ENCODE peak calls at places on chromosomes 7 and 10, in six cellular contexts. One of them, this sample, is unnamed.

GRCh38 chr7:74130518-74130917 is 43.6 kb upstream of the EIF4H start:
- DNase-seq in psoas muscle: no peak
- DNase-seq in sigmoid colon: no peak
- DNase-seq in IMR-90: no peak
- DNase-seq in nephron progenitor cell: no peak
- DNase-seq in neural crest cell: no peak
- DNase-seq in this sample: no peak

GRCh38 chr7:2873686-2874551 is 29.8 kb upstream of the GNA12 start:
- DNase-seq in psoas muscle: no peak
- DNase-seq in sigmoid colon: no peak
- DNase-seq in IMR-90: peak
- DNase-seq in nephron progenitor cell: no peak
- DNase-seq in neural crest cell: no peak
- DNase-seq in this sample: peak

GRCh38 chr7:106914018-106914607 is 49.0 kb downstream of the PIK3CG start:
- DNase-seq in psoas muscle: no peak
- DNase-seq in sigmoid colon: no peak
- DNase-seq in IMR-90: no peak
- DNase-seq in nephron progenitor cell: no peak
- DNase-seq in neural crest cell: no peak
- DNase-seq in this sample: no peak

GRCh38 chr10:92914478-92915066 is 66.3 kb downstream of the EXOC6 start:
- DNase-seq in psoas muscle: no peak
- DNase-seq in sigmoid colon: no peak
- DNase-seq in IMR-90: peak
- DNase-seq in nephron progenitor cell: peak
- DNase-seq in neural crest cell: peak
- DNase-seq in this sample: peak

GRCh38 chr10:122341141-122341810 is 33.2 kb upstream of the PLEKHA1 start:
- DNase-seq in psoas muscle: no peak
- DNase-seq in sigmoid colon: no peak
- DNase-seq in IMR-90: no peak
- DNase-seq in nephron progenitor cell: no peak
- DNase-seq in neural crest cell: no peak
- DNase-seq in this sample: no peak

GRCh38 chr10:27319752-27320561 is 79.4 kb upstream of the ACBD5 start:
- DNase-seq in psoas muscle: peak
- DNase-seq in sigmoid colon: peak
- DNase-seq in IMR-90: peak
- DNase-seq in nephron progenitor cell: no peak
- DNase-seq in neural crest cell: no peak
- DNase-seq in this sample: peak

GRCh38 chr10:35422236-35422635 is 85.9 kb downstream of the CCNY start:
- DNase-seq in psoas muscle: no peak
- DNase-seq in sigmoid colon: no peak
- DNase-seq in IMR-90: peak
- DNase-seq in nephron progenitor cell: peak
- DNase-seq in neural crest cell: no peak
- DNase-seq in this sample: no peak

GRCh38 chr7:375491-375821 is 85.5 kb downstream of the FOXL3 start:
- DNase-seq in psoas muscle: peak
- DNase-seq in sigmoid colon: peak
- DNase-seq in IMR-90: no peak
- DNase-seq in nephron progenitor cell: no peak
- DNase-seq in neural crest cell: no peak
- DNase-seq in this sample: no peak

GRCh38 chr7:102432476-102433318 is 678 bp upstream of the ORAI2 start:
- DNase-seq in psoas muscle: no peak
- DNase-seq in sigmoid colon: no peak
- DNase-seq in IMR-90: no peak
- DNase-seq in nephron progenitor cell: peak
- DNase-seq in neural crest cell: no peak
- DNase-seq in this sample: no peak

GRCh38 chr7:82677493-82677892 is 233.9 kb upstream of the CACNA2D1 start:
- DNase-seq in psoas muscle: no peak
- DNase-seq in sigmoid colon: no peak
- DNase-seq in IMR-90: peak
- DNase-seq in nephron progenitor cell: no peak
- DNase-seq in neural crest cell: no peak
- DNase-seq in this sample: no peak

GRCh38 chr7:2110586-2111396 is 122.0 kb downstream of the MAD1L1 start:
- DNase-seq in psoas muscle: no peak
- DNase-seq in sigmoid colon: no peak
- DNase-seq in IMR-90: peak
- DNase-seq in nephron progenitor cell: no peak
- DNase-seq in neural crest cell: no peak
- DNase-seq in this sample: no peak

GRCh38 chr10:124450010-124450782 is at the start of gene NKX1-2:
- DNase-seq in psoas muscle: no peak
- DNase-seq in sigmoid colon: no peak
- DNase-seq in IMR-90: no peak
- DNase-seq in nephron progenitor cell: peak
- DNase-seq in neural crest cell: no peak
- DNase-seq in this sample: no peak

GRCh38 chr7:3301831-3302618 is 973 bp downstream of the SDK1 start:
- DNase-seq in psoas muscle: no peak
- DNase-seq in sigmoid colon: peak
- DNase-seq in IMR-90: peak
- DNase-seq in nephron progenitor cell: peak
- DNase-seq in neural crest cell: peak
- DNase-seq in this sample: no peak

GRCh38 chr7:44131173-44132009 is 8.0 kb upstream of the POLD2 start:
- DNase-seq in psoas muscle: peak
- DNase-seq in sigmoid colon: no peak
- DNase-seq in IMR-90: no peak
- DNase-seq in nephron progenitor cell: peak
- DNase-seq in neural crest cell: no peak
- DNase-seq in this sample: peak

GRCh38 chr10:90197766-90198165 is 496.4 kb downstream of the KIF20B start:
- DNase-seq in psoas muscle: no peak
- DNase-seq in sigmoid colon: no peak
- DNase-seq in IMR-90: peak
- DNase-seq in nephron progenitor cell: no peak
- DNase-seq in neural crest cell: no peak
- DNase-seq in this sample: no peak

GRCh38 chr10:97796651-97797050 is 24.9 kb upstream of the SFRP5 start:
- DNase-seq in psoas muscle: no peak
- DNase-seq in sigmoid colon: no peak
- DNase-seq in IMR-90: no peak
- DNase-seq in nephron progenitor cell: no peak
- DNase-seq in neural crest cell: no peak
- DNase-seq in this sample: no peak

GRCh38 chr7:146636033-146636356 is 519.4 kb downstream of the CNTNAP2 start:
- DNase-seq in psoas muscle: no peak
- DNase-seq in sigmoid colon: no peak
- DNase-seq in IMR-90: no peak
- DNase-seq in nephron progenitor cell: no peak
- DNase-seq in neural crest cell: no peak
- DNase-seq in this sample: no peak

GRCh38 chr10:88819290-88819689 is 16.8 kb downstream of the LIPM start:
- DNase-seq in psoas muscle: no peak
- DNase-seq in sigmoid colon: no peak
- DNase-seq in IMR-90: peak
- DNase-seq in nephron progenitor cell: no peak
- DNase-seq in neural crest cell: no peak
- DNase-seq in this sample: no peak

GRCh38 chr7:155203882-155204691 is 93.6 kb upstream of the INSIG1 start:
- DNase-seq in psoas muscle: no peak
- DNase-seq in sigmoid colon: peak
- DNase-seq in IMR-90: no peak
- DNase-seq in nephron progenitor cell: no peak
- DNase-seq in neural crest cell: no peak
- DNase-seq in this sample: no peak

GRCh38 chr10:86385806-86386205 is 19.2 kb upstream of the GRID1 start:
- DNase-seq in psoas muscle: no peak
- DNase-seq in sigmoid colon: peak
- DNase-seq in IMR-90: no peak
- DNase-seq in nephron progenitor cell: no peak
- DNase-seq in neural crest cell: no peak
- DNase-seq in this sample: no peak

GRCh38 chr10:86388119-86388704 is 21.6 kb upstream of the GRID1 start:
- DNase-seq in psoas muscle: no peak
- DNase-seq in sigmoid colon: peak
- DNase-seq in IMR-90: no peak
- DNase-seq in nephron progenitor cell: no peak
- DNase-seq in neural crest cell: no peak
- DNase-seq in this sample: no peak

GRCh38 chr10:86390337-86391120 is 23.9 kb upstream of the GRID1 start:
- DNase-seq in psoas muscle: no peak
- DNase-seq in sigmoid colon: peak
- DNase-seq in IMR-90: no peak
- DNase-seq in nephron progenitor cell: no peak
- DNase-seq in neural crest cell: no peak
- DNase-seq in this sample: no peak

GRCh38 chr10:86389441-86390193 is 23.0 kb upstream of the GRID1 start:
- DNase-seq in psoas muscle: no peak
- DNase-seq in sigmoid colon: peak
- DNase-seq in IMR-90: peak
- DNase-seq in nephron progenitor cell: peak
- DNase-seq in neural crest cell: peak
- DNase-seq in this sample: no peak

GRCh38 chr10:86387221-86387794 is 20.7 kb upstream of the GRID1 start:
- DNase-seq in psoas muscle: no peak
- DNase-seq in sigmoid colon: peak
- DNase-seq in IMR-90: no peak
- DNase-seq in nephron progenitor cell: no peak
- DNase-seq in neural crest cell: no peak
- DNase-seq in this sample: no peak
- TF ChIP-seq CTCF in psoas muscle: no peak
- TF ChIP-seq CTCF in sigmoid colon: no peak
- TF ChIP-seq CTCF in IMR-90: no peak
- TF ChIP-seq CTCF in nephron progenitor cell: no peak
- TF ChIP-seq CTCF in neural crest cell: no peak
- TF ChIP-seq CTCF in this sample: no peak

DNA sequence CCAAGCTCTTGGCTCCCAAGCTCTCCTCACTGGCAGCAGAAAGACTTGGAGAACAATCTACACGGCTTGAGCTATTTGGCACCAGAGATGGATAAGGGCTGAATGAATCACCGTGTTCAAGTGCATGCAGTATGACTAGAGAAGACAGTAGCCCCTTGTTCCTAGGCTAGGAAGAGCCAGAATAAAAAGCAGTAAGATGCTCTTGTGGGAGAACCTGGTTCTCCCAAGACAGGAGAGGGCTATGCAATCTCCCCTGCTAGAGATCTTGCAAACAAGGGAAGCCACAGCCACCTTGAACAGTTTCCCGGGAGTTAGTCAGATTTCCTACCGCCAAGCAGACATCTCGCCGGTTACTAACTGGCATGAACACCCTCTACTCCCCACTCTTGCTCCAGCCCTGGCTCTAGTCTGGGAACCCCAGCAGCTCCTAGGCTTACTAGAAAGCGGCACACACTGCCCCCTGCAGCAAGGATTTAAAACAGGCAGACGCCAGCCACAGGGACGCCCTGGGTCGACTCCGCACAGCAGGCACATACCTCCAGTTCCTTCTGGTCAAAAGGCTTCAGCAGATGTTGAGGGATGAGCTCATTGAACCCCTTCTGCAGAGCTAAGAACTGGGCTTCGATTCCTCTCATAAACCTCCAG is 107.3 kb downstream of the SMURF1 start:
- DNase-seq in psoas muscle: no peak
- DNase-seq in sigmoid colon: no peak
- DNase-seq in IMR-90: peak
- DNase-seq in nephron progenitor cell: peak
- DNase-seq in neural crest cell: peak
- DNase-seq in this sample: peak
- TF ChIP-seq CTCF in psoas muscle: peak
- TF ChIP-seq CTCF in sigmoid colon: peak
- TF ChIP-seq CTCF in IMR-90: peak
- TF ChIP-seq CTCF in nephron progenitor cell: peak
- TF ChIP-seq CTCF in neural crest cell: peak
- TF ChIP-seq CTCF in this sample: peak

GRCh38 chr7:4790516-4790991 is 15.1 kb downstream of the AP5Z1 start:
- DNase-seq in psoas muscle: peak
- DNase-seq in sigmoid colon: no peak
- DNase-seq in IMR-90: no peak
- DNase-seq in nephron progenitor cell: no peak
- DNase-seq in neural crest cell: no peak
- DNase-seq in this sample: no peak

GRCh38 chr7:4788627-4789189 is 13.3 kb downstream of the AP5Z1 start:
- DNase-seq in psoas muscle: peak
- DNase-seq in sigmoid colon: peak
- DNase-seq in IMR-90: no peak
- DNase-seq in nephron progenitor cell: no peak
- DNase-seq in neural crest cell: no peak
- DNase-seq in this sample: no peak

GRCh38 chr7:4790078-4790465 is 14.6 kb downstream of the AP5Z1 start:
- DNase-seq in psoas muscle: peak
- DNase-seq in sigmoid colon: no peak
- DNase-seq in IMR-90: no peak
- DNase-seq in nephron progenitor cell: no peak
- DNase-seq in neural crest cell: no peak
- DNase-seq in this sample: no peak

GRCh38 chr7:4787947-4788626 is 12.7 kb downstream of the AP5Z1 start:
- DNase-seq in psoas muscle: no peak
- DNase-seq in sigmoid colon: peak
- DNase-seq in IMR-90: no peak
- DNase-seq in nephron progenitor cell: no peak
- DNase-seq in neural crest cell: no peak
- DNase-seq in this sample: no peak

GRCh38 chr7:4789194-4790077 is 14.0 kb downstream of the AP5Z1 start:
- DNase-seq in psoas muscle: peak
- DNase-seq in sigmoid colon: no peak
- DNase-seq in IMR-90: no peak
- DNase-seq in nephron progenitor cell: no peak
- DNase-seq in neural crest cell: no peak
- DNase-seq in this sample: no peak
- TF ChIP-seq CTCF in psoas muscle: no peak
- TF ChIP-seq CTCF in sigmoid colon: no peak
- TF ChIP-seq CTCF in IMR-90: no peak
- TF ChIP-seq CTCF in nephron progenitor cell: no peak
- TF ChIP-seq CTCF in neural crest cell: no peak
- TF ChIP-seq CTCF in this sample: no peak

DNA sequence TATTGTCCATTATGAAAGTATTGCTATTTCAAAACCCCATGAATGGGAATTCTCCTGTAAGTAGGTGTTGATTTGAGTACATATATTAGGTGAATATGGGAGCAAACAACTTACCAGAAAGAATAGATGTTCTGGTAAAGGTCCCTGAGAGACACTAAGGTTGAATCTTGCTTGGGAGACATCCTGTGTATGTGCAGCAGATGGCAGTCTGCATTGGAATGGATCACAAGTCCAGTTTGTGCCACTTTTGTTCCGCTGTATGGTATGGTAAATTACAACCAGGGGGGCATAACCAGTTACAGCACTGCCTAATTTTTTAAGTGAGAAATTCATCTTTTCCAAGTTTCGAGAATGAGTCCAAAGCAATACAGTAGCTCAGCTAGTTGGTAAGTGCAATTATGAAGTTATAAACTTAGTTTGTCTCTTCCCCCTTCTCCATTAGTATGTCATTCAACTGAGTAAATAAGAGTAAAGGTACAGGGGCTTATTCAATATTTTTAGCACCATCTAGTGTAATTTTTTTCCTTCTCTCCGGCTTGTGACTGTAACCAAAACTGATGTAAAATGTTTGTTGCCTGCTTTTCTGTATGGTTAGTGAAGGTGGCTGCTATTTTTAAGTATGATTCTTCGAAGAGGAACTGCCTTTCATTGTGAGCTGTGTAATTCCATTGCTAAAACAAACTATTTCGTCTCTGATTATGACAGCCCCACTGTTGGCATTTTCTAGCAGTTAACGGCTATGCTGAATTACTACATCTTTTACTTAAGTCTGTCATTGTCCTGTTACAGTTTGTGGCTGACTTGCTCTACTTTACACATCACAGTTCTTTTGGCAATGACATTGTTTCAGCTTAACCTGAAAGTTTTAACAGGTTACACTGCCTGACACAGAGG is 2.8 kb downstream of the MCU start:
- DNase-seq in psoas muscle: no peak
- DNase-seq in sigmoid colon: no peak
- DNase-seq in IMR-90: peak
- DNase-seq in nephron progenitor cell: no peak
- DNase-seq in neural crest cell: no peak
- DNase-seq in this sample: no peak
- TF ChIP-seq CTCF in psoas muscle: peak
- TF ChIP-seq CTCF in sigmoid colon: peak
- TF ChIP-seq CTCF in IMR-90: peak
- TF ChIP-seq CTCF in nephron progenitor cell: no peak
- TF ChIP-seq CTCF in neural crest cell: peak
- TF ChIP-seq CTCF in this sample: peak